ENCODE peak calls at places on chromosomes 2 and 18, in four cellular contexts. J is activated T-cell treated with anti-CD3 and anti-CD28 coated beads for 4 hours, P is sciatic nerve, Y is fibroblast of lung. F is an unnamed sample.

GRCh38 chr2:48668992-48669391 is 51.3 kb downstream of the GTF2A1L start:
- DNase-seq in Y (no peak), J (no peak), P (no peak), F (no peak)

GRCh38 chr18:33870059-33870458 is 292.0 kb downstream of the ASXL3 start:
- DNase-seq in J (no peak), P (no peak), Y (peak; percentile 1), F (no peak)

GRCh38 chr2:86274918-86275275 is 62.5 kb downstream of the REEP1 start:
- DNase-seq in P (no peak), J (no peak), Y (peak; percentile 44), F (no peak)

GRCh38 chr2:145114726-145115125 is 594.8 kb upstream of the ZEB2 start:
- DNase-seq in Y (no peak), P (no peak), J (no peak), F (no peak)

GRCh38 chr2:14511541-14511940 is 121.0 kb upstream of the LRATD1 start:
- DNase-seq in P (no peak), J (no peak), Y (no peak), F (no peak)

GRCh38 chr2:187338679-187339121 is 109.4 kb downstream of the CALCRL start:
- DNase-seq in Y (no peak), P (no peak), J (no peak), F (no peak)

GRCh38 chr2:109261906-109262631 is 133.1 kb downstream of the SH3RF3 start:
- DNase-seq in J (no peak), Y (no peak), P (peak; percentile 18), F (no peak)

GRCh38 chr2:165149439-165149838 is 54.4 kb downstream of the SCN3A start:
- DNase-seq in P (no peak), Y (no peak), J (no peak), F (no peak)

GRCh38 chr2:144194331-144195071 is 325.4 kb downstream of the ZEB2 start:
- DNase-seq in J (no peak), P (no peak), Y (no peak), F (no peak)

GRCh38 chr2:607709-608108 is 69.5 kb downstream of the TMEM18 start:
- DNase-seq in P (no peak), Y (no peak), J (no peak), F (no peak)

GRCh38 chr2:61750624-61751023 is 103.2 kb downstream of the FAM161A start:
- DNase-seq in Y (peak; percentile 42), P (no peak), J (no peak), F (peak; percentile 58)

GRCh38 chr2:26580151-26580550 is 61.0 kb downstream of the CIB4 start:
- DNase-seq in P (peak; percentile 27), Y (no peak), J (no peak), F (no peak)

GRCh38 chr2:73448856-73449255 is 63.2 kb downstream of the ALMS1 start:
- DNase-seq in P (no peak), Y (no peak), J (no peak), F (no peak)

GRCh38 chr18:62399781-62400308 is 74.7 kb downstream of the TNFRSF11A start:
- DNase-seq in Y (no peak), P (no peak), J (no peak), F (no peak)

GRCh38 chr18:34783485-34783884 is 73.4 kb downstream of the DTNA start:
- DNase-seq in Y (no peak), J (no peak), P (no peak), F (peak; percentile 12)

GRCh38 chr2:33115196-33115595 is 168.4 kb downstream of the LTBP1 start:
- DNase-seq in Y (no peak), J (no peak), P (no peak), F (no peak)

GRCh38 chr18:26656944-26657536 is 108.7 kb upstream of the KCTD1 start:
- DNase-seq in P (peak; percentile 88), Y (peak; percentile 61), J (no peak), F (peak; percentile 45)

GRCh38 chr2:66443977-66444855 is 9.3 kb downstream of the MEIS1 start:
- DNase-seq in J (no peak), Y (peak; percentile 93), P (no peak), F (peak; percentile 83)

GRCh38 chr2:11305958-11306357 is 38.5 kb downstream of the ROCK2 start:
- DNase-seq in J (no peak), Y (peak; percentile 93), P (no peak), F (peak; percentile 82)

GRCh38 chr2:72148975-72149555 is 1.4 kb upstream of the CYP26B1 start:
- DNase-seq in J (no peak), Y (peak; percentile 24), P (peak; percentile 67), F (no peak)

GRCh38 chr2:108960006-108960405 is 29.0 kb downstream of the EDAR start:
- DNase-seq in Y (no peak), P (no peak), J (no peak), F (no peak)

GRCh38 chr2:190216829-190217228 is 102.8 kb downstream of the HIBCH start:
- DNase-seq in P (no peak), J (no peak), Y (no peak), F (no peak)

GRCh38 chr2:104052341-104052740 is 801.6 kb upstream of the POU3F3 start:
- DNase-seq in Y (no peak), P (no peak), J (no peak), F (no peak)

GRCh38 chr18:4455113-4455811 is at the start of gene DLGAP1:
- DNase-seq in P (no peak), Y (no peak), J (no peak), F (no peak)

GRCh38 chr2:117972466-117973123 is 41.3 kb downstream of the CCDC93 start:
- DNase-seq in Y (no peak), P (no peak), J (no peak), F (no peak)

GRCh38 chr2:159069229-159069628 is 100.8 kb downstream of the TANC1 start:
- DNase-seq in J (no peak), P (no peak), Y (no peak), F (no peak)

GRCh38 chr2:126761256-126761980 is 105.5 kb downstream of the GYPC start:
- DNase-seq in Y (no peak), P (no peak), J (no peak), F (no peak)

GRCh38 chr2:69032336-69032735 is 19.4 kb downstream of the ANTXR1 start:
- DNase-seq in J (no peak), P (no peak), Y (no peak), F (no peak)

GRCh38 chr2:217338306-217338916 is 478.5 kb upstream of the TNP1 start:
- DNase-seq in J (no peak), Y (peak; percentile 80), P (no peak), F (peak; percentile 79)

GRCh38 chr2:16181741-16182090 is 241.4 kb downstream of the MYCN start:
- DNase-seq in Y (no peak), P (no peak), J (no peak), F (no peak)

GRCh38 chr2:198928026-198928425 is 529.7 kb downstream of the SATB2 start:
- DNase-seq in J (no peak), Y (no peak), P (no peak), F (no peak)

GRCh38 chr2:174247474-174248186 is 702 bp downstream of the OLA1 start:
- DNase-seq in J (no peak), P (no peak), Y (peak; percentile 25), F (no peak)

GRCh38 chr2:230557056-230557455 is 141.1 kb downstream of the SP100 start:
- DNase-seq in P (no peak), Y (no peak), J (no peak), F (no peak)

GRCh38 chr2:173355866-173356508 is 1.3 kb downstream of the CDCA7 start:
- DNase-seq in P (no peak), Y (peak; percentile 31), J (no peak), F (no peak)

GRCh38 chr2:217158906-217159305 is 299.0 kb upstream of the TNP1 start:
- DNase-seq in Y (no peak), J (no peak), P (no peak), F (no peak)

GRCh38 chr2:202267495-202267894 is 1.9 kb downstream of the NOP58 start:
- DNase-seq in J (no peak), P (no peak), Y (peak; percentile 21), F (no peak)